ENCODE peak calls at places on chromosomes 5 and 9, in six cellular contexts. One of them, this sample, is unnamed.

GRCh38 chr9:93819905-93820304 is 135.2 kb downstream of the BARX1 start:
- DNase-seq in lower leg skin: no peak
- DNase-seq in psoas muscle: no peak
- DNase-seq in fibroblast of pulmonary artery: no peak
- DNase-seq in BE2C: no peak
- DNase-seq in fibroblast of lung: no peak
- DNase-seq in this sample: no peak

GRCh38 chr5:83331842-83332241 is 139.7 kb upstream of the VCAN start:
- DNase-seq in fibroblast of lung: peak; percentile 17
- DNase-seq in lower leg skin: no peak
- DNase-seq in fibroblast of pulmonary artery: no peak
- DNase-seq in BE2C: no peak
- DNase-seq in psoas muscle: no peak
- DNase-seq in this sample: no peak

GRCh38 chr9:126752376-126752775 is 52.5 kb upstream of the ZBTB43 start:
- DNase-seq in fibroblast of pulmonary artery: no peak
- DNase-seq in psoas muscle: no peak
- DNase-seq in lower leg skin: peak; percentile 81
- DNase-seq in fibroblast of lung: no peak
- DNase-seq in BE2C: no peak
- DNase-seq in this sample: no peak

GRCh38 chr9:89579741-89580395 is 24.9 kb upstream of the GADD45G start:
- DNase-seq in BE2C: no peak
- DNase-seq in fibroblast of lung: no peak
- DNase-seq in psoas muscle: no peak
- DNase-seq in lower leg skin: peak; percentile 48
- DNase-seq in fibroblast of pulmonary artery: no peak
- DNase-seq in this sample: no peak

GRCh38 chr9:132711846-132712245 is 41.6 kb downstream of the GTF3C4 start:
- DNase-seq in fibroblast of pulmonary artery: no peak
- DNase-seq in lower leg skin: no peak
- DNase-seq in BE2C: no peak
- DNase-seq in psoas muscle: no peak
- DNase-seq in fibroblast of lung: no peak
- DNase-seq in this sample: no peak

GRCh38 chr9:18173923-18174322 is 300.0 kb upstream of the ADAMTSL1 start:
- DNase-seq in psoas muscle: no peak
- DNase-seq in BE2C: no peak
- DNase-seq in fibroblast of lung: no peak
- DNase-seq in fibroblast of pulmonary artery: no peak
- DNase-seq in lower leg skin: no peak
- DNase-seq in this sample: no peak

GRCh38 chr5:15702102-15702501 is 202.1 kb downstream of the FBXL7 start:
- DNase-seq in psoas muscle: no peak
- DNase-seq in fibroblast of pulmonary artery: peak; percentile 77
- DNase-seq in lower leg skin: no peak
- DNase-seq in BE2C: no peak
- DNase-seq in fibroblast of lung: peak; percentile 55
- DNase-seq in this sample: no peak

GRCh38 chr9:138015021-138015829 is 137.6 kb downstream of the CACNA1B start:
- DNase-seq in lower leg skin: peak; percentile 66
- DNase-seq in fibroblast of lung: no peak
- DNase-seq in BE2C: no peak
- DNase-seq in psoas muscle: no peak
- DNase-seq in fibroblast of pulmonary artery: no peak
- DNase-seq in this sample: no peak

GRCh38 chr5:178431063-178431776 is 159.0 kb downstream of the COL23A1 start:
- DNase-seq in fibroblast of pulmonary artery: no peak
- DNase-seq in lower leg skin: peak; percentile 65
- DNase-seq in fibroblast of lung: no peak
- DNase-seq in BE2C: no peak
- DNase-seq in psoas muscle: no peak
- DNase-seq in this sample: no peak

GRCh38 chr9:101126556-101126955 is 98.0 kb downstream of the PLPPR1 start:
- DNase-seq in psoas muscle: no peak
- DNase-seq in BE2C: no peak
- DNase-seq in fibroblast of pulmonary artery: no peak
- DNase-seq in lower leg skin: no peak
- DNase-seq in fibroblast of lung: no peak
- DNase-seq in this sample: no peak

GRCh38 chr5:80711938-80712337 is 57.2 kb upstream of the DHFR start:
- DNase-seq in BE2C: peak; percentile 68
- DNase-seq in fibroblast of lung: peak; percentile 47
- DNase-seq in fibroblast of pulmonary artery: peak; percentile 49
- DNase-seq in psoas muscle: no peak
- DNase-seq in lower leg skin: no peak
- DNase-seq in this sample: no peak
- TF ChIP-seq CTCF in BE2C: peak; percentile 85
- TF ChIP-seq CTCF in fibroblast of lung: peak; percentile 58
- TF ChIP-seq CTCF in fibroblast of pulmonary artery: peak; percentile 62
- TF ChIP-seq CTCF in psoas muscle: no peak
- TF ChIP-seq CTCF in lower leg skin: no peak
- TF ChIP-seq CTCF in this sample: no peak

GRCh38 chr9:136502196-136502595 is 19.4 kb upstream of the SEC16A start:
- DNase-seq in fibroblast of lung: no peak
- DNase-seq in BE2C: no peak
- DNase-seq in psoas muscle: no peak
- DNase-seq in fibroblast of pulmonary artery: no peak
- DNase-seq in lower leg skin: no peak
- DNase-seq in this sample: no peak

GRCh38 chr9:136501686-136502085 is 18.8 kb upstream of the SEC16A start:
- DNase-seq in psoas muscle: no peak
- DNase-seq in fibroblast of pulmonary artery: no peak
- DNase-seq in lower leg skin: no peak
- DNase-seq in fibroblast of lung: no peak
- DNase-seq in BE2C: no peak
- DNase-seq in this sample: no peak

GRCh38 chr9:136504512-136505348 is 21.9 kb upstream of the SEC16A start:
- DNase-seq in fibroblast of lung: no peak
- DNase-seq in lower leg skin: no peak
- DNase-seq in fibroblast of pulmonary artery: no peak
- DNase-seq in psoas muscle: no peak
- DNase-seq in BE2C: no peak
- DNase-seq in this sample: no peak

GRCh38 chr9:136505406-136506403 is 22.9 kb upstream of the SEC16A start:
- DNase-seq in fibroblast of lung: no peak
- DNase-seq in BE2C: no peak
- DNase-seq in psoas muscle: no peak
- DNase-seq in lower leg skin: no peak
- DNase-seq in fibroblast of pulmonary artery: no peak
- DNase-seq in this sample: no peak

DNA sequence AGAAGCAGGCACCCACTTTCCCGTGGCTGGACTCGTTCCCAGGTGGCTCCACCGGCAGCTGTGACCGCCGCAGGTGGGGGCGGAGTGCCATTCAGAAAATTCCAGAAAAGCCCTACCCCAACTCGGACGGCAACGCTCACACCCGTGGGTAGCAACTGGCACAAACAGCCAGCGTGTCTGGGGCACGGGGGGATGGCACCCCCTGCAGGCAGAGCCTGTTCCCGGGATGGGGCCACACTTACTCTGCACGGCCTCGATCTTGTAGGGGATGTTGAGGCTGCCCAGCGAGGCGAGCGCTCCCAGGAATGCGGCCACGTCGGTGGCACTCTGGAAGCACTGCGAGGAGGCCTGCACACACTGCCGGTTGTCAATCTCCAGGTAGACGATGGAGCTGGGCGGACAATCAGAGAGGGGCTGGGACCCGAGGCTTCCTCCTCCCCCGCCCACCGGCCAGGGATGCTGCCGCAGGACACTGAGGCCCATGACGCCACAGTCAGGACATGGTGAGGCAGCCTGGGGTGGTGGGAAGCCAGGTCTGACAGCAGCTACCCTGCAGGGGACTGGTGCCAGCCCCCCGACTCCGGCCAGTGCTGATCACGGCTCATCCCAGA is 20.2 kb upstream of the SEC16A start:
- DNase-seq in fibroblast of lung: no peak
- DNase-seq in psoas muscle: no peak
- DNase-seq in fibroblast of pulmonary artery: no peak
- DNase-seq in BE2C: no peak
- DNase-seq in lower leg skin: no peak
- DNase-seq in this sample: no peak
- H3K4me3 ChIP-seq in fibroblast of lung: no peak overlapping the region
- H3K4me3 ChIP-seq in psoas muscle: no peak overlapping the region
- H3K4me3 ChIP-seq in fibroblast of pulmonary artery: no peak overlapping the region
- H3K4me3 ChIP-seq in BE2C: no peak overlapping the region
- H3K4me3 ChIP-seq in lower leg skin: no peak overlapping the region
- H3K4me3 ChIP-seq in this sample: no peak overlapping the region

GRCh38 chr5:17808566-17808965 is 174.3 kb downstream of the TAF11L14 start:
- DNase-seq in lower leg skin: no peak
- DNase-seq in BE2C: no peak
- DNase-seq in fibroblast of lung: no peak
- DNase-seq in psoas muscle: no peak
- DNase-seq in fibroblast of pulmonary artery: no peak
- DNase-seq in this sample: no peak
- TF ChIP-seq CTCF in lower leg skin: no peak
- TF ChIP-seq CTCF in BE2C: no peak
- TF ChIP-seq CTCF in fibroblast of lung: no peak
- TF ChIP-seq CTCF in psoas muscle: no peak
- TF ChIP-seq CTCF in fibroblast of pulmonary artery: no peak
- TF ChIP-seq CTCF in this sample: no peak

GRCh38 chr9:134500931-134501265 is 140.7 kb upstream of the COL5A1 start:
- DNase-seq in psoas muscle: no peak
- DNase-seq in fibroblast of pulmonary artery: no peak
- DNase-seq in BE2C: no peak
- DNase-seq in lower leg skin: no peak
- DNase-seq in fibroblast of lung: no peak
- DNase-seq in this sample: no peak
- H3K4me3 ChIP-seq in psoas muscle: no peak overlapping the region
- H3K4me3 ChIP-seq in fibroblast of pulmonary artery: no peak overlapping the region
- H3K4me3 ChIP-seq in BE2C: no peak overlapping the region
- H3K4me3 ChIP-seq in lower leg skin: no peak overlapping the region
- H3K4me3 ChIP-seq in fibroblast of lung: no peak overlapping the region
- H3K4me3 ChIP-seq in this sample: no peak overlapping the region